ENCODE peak calls at places on chromosome 4, in eight cellular contexts. One of them, this sample, is unnamed.

GRCh38 chr4:87011340-87012034 is 76.7 kb downstream of the AFF1 start:
- DNase-seq in endothelial cell of umbilical vein: peak
- DNase-seq in sigmoid colon: no peak
- DNase-seq in BJ: peak
- DNase-seq in gastrocnemius medialis: peak
- DNase-seq in neural crest cell: no peak
- DNase-seq in kidney: no peak
- DNase-seq in IMR-90: peak
- DNase-seq in this sample: no peak

GRCh38 chr4:101682946-101683345 is 107.6 kb upstream of the BANK1 start:
- DNase-seq in endothelial cell of umbilical vein: no peak
- DNase-seq in sigmoid colon: no peak
- DNase-seq in BJ: no peak
- DNase-seq in gastrocnemius medialis: no peak
- DNase-seq in neural crest cell: no peak
- DNase-seq in kidney: no peak
- DNase-seq in IMR-90: no peak
- DNase-seq in this sample: no peak

GRCh38 chr4:14059006-14059405 is 431.5 kb upstream of the BOD1L1 start:
- DNase-seq in endothelial cell of umbilical vein: no peak
- DNase-seq in sigmoid colon: no peak
- DNase-seq in BJ: no peak
- DNase-seq in gastrocnemius medialis: no peak
- DNase-seq in neural crest cell: no peak
- DNase-seq in kidney: no peak
- DNase-seq in IMR-90: peak
- DNase-seq in this sample: no peak

GRCh38 chr4:4585012-4585670 is 43.3 kb upstream of the STX18 start:
- DNase-seq in endothelial cell of umbilical vein: no peak
- DNase-seq in sigmoid colon: no peak
- DNase-seq in BJ: peak
- DNase-seq in gastrocnemius medialis: no peak
- DNase-seq in neural crest cell: no peak
- DNase-seq in kidney: no peak
- DNase-seq in IMR-90: peak
- DNase-seq in this sample: no peak

GRCh38 chr4:37976991-37977470 is 16.8 kb downstream of the PTTG2 start:
- DNase-seq in endothelial cell of umbilical vein: peak
- DNase-seq in sigmoid colon: peak
- DNase-seq in BJ: no peak
- DNase-seq in gastrocnemius medialis: peak
- DNase-seq in neural crest cell: peak
- DNase-seq in kidney: peak
- DNase-seq in IMR-90: peak
- DNase-seq in this sample: peak

GRCh38 chr4:71765349-71765748 is 18.5 kb downstream of the GC start:
- DNase-seq in endothelial cell of umbilical vein: no peak
- DNase-seq in sigmoid colon: no peak
- DNase-seq in BJ: no peak
- DNase-seq in gastrocnemius medialis: no peak
- DNase-seq in neural crest cell: no peak
- DNase-seq in kidney: no peak
- DNase-seq in IMR-90: peak
- DNase-seq in this sample: no peak

GRCh38 chr4:186116698-186117097 is 12.2 kb downstream of the FAM149A start:
- DNase-seq in endothelial cell of umbilical vein: no peak
- DNase-seq in sigmoid colon: no peak
- DNase-seq in BJ: no peak
- DNase-seq in gastrocnemius medialis: no peak
- DNase-seq in neural crest cell: no peak
- DNase-seq in kidney: no peak
- DNase-seq in IMR-90: no peak
- DNase-seq in this sample: no peak

GRCh38 chr4:7654550-7655266 is 220.0 kb upstream of the PSAPL1 start:
- DNase-seq in endothelial cell of umbilical vein: no peak
- DNase-seq in sigmoid colon: no peak
- DNase-seq in BJ: no peak
- DNase-seq in gastrocnemius medialis: no peak
- DNase-seq in neural crest cell: no peak
- DNase-seq in kidney: peak
- DNase-seq in IMR-90: no peak
- DNase-seq in this sample: no peak

GRCh38 chr4:80197132-80197573 is at the start of gene PRDM8:
- DNase-seq in endothelial cell of umbilical vein: no peak
- DNase-seq in sigmoid colon: peak
- DNase-seq in BJ: no peak
- DNase-seq in gastrocnemius medialis: no peak
- DNase-seq in neural crest cell: no peak
- DNase-seq in kidney: peak
- DNase-seq in IMR-90: peak
- DNase-seq in this sample: peak

GRCh38 chr4:150078041-150078995 is at the start of gene DCLK2:
- DNase-seq in endothelial cell of umbilical vein: peak
- DNase-seq in sigmoid colon: peak
- DNase-seq in BJ: peak
- DNase-seq in gastrocnemius medialis: peak
- DNase-seq in neural crest cell: peak
- DNase-seq in kidney: peak
- DNase-seq in IMR-90: peak
- DNase-seq in this sample: peak

GRCh38 chr4:185837415-185838103 is 25.6 kb upstream of the SORBS2 start:
- DNase-seq in endothelial cell of umbilical vein: peak
- DNase-seq in sigmoid colon: no peak
- DNase-seq in BJ: no peak
- DNase-seq in gastrocnemius medialis: no peak
- DNase-seq in neural crest cell: no peak
- DNase-seq in kidney: no peak
- DNase-seq in IMR-90: peak
- DNase-seq in this sample: no peak

GRCh38 chr4:8766610-8767009 is 105.0 kb downstream of the HMX1 start:
- DNase-seq in endothelial cell of umbilical vein: no peak
- DNase-seq in sigmoid colon: peak
- DNase-seq in BJ: no peak
- DNase-seq in gastrocnemius medialis: no peak
- DNase-seq in neural crest cell: no peak
- DNase-seq in kidney: peak
- DNase-seq in IMR-90: no peak
- DNase-seq in this sample: no peak

GRCh38 chr4:89171176-89171575 is 59.8 kb downstream of the TIGD2 start:
- DNase-seq in endothelial cell of umbilical vein: no peak
- DNase-seq in sigmoid colon: no peak
- DNase-seq in BJ: no peak
- DNase-seq in gastrocnemius medialis: no peak
- DNase-seq in neural crest cell: no peak
- DNase-seq in kidney: no peak
- DNase-seq in IMR-90: no peak
- DNase-seq in this sample: no peak

GRCh38 chr4:117267317-117267716 is 181.9 kb upstream of the TRAM1L1 start:
- DNase-seq in endothelial cell of umbilical vein: no peak
- DNase-seq in sigmoid colon: no peak
- DNase-seq in BJ: no peak
- DNase-seq in gastrocnemius medialis: no peak
- DNase-seq in neural crest cell: no peak
- DNase-seq in kidney: no peak
- DNase-seq in IMR-90: no peak
- DNase-seq in this sample: no peak

GRCh38 chr4:74161676-74162450 is 3.9 kb downstream of the MTHFD2L start:
- DNase-seq in endothelial cell of umbilical vein: no peak
- DNase-seq in sigmoid colon: no peak
- DNase-seq in BJ: no peak
- DNase-seq in gastrocnemius medialis: no peak
- DNase-seq in neural crest cell: no peak
- DNase-seq in kidney: no peak
- DNase-seq in IMR-90: peak
- DNase-seq in this sample: no peak

GRCh38 chr4:107453231-107453630 is 266.8 kb downstream of the PAPSS1 start:
- DNase-seq in endothelial cell of umbilical vein: peak
- DNase-seq in sigmoid colon: no peak
- DNase-seq in BJ: no peak
- DNase-seq in gastrocnemius medialis: no peak
- DNase-seq in neural crest cell: no peak
- DNase-seq in kidney: no peak
- DNase-seq in IMR-90: no peak
- DNase-seq in this sample: no peak

GRCh38 chr4:52976523-52977230 is 114.6 kb downstream of the RASL11B start:
- DNase-seq in endothelial cell of umbilical vein: peak
- DNase-seq in sigmoid colon: no peak
- DNase-seq in BJ: no peak
- DNase-seq in gastrocnemius medialis: no peak
- DNase-seq in neural crest cell: no peak
- DNase-seq in kidney: no peak
- DNase-seq in IMR-90: no peak
- DNase-seq in this sample: no peak

GRCh38 chr4:100075056-100075455 is 115.2 kb downstream of the DDIT4L start:
- DNase-seq in endothelial cell of umbilical vein: no peak
- DNase-seq in sigmoid colon: no peak
- DNase-seq in BJ: no peak
- DNase-seq in gastrocnemius medialis: no peak
- DNase-seq in neural crest cell: no peak
- DNase-seq in kidney: no peak
- DNase-seq in IMR-90: no peak
- DNase-seq in this sample: no peak

GRCh38 chr4:102503831-102504786 is 3.0 kb downstream of the NFKB1 start:
- DNase-seq in endothelial cell of umbilical vein: no peak
- DNase-seq in sigmoid colon: no peak
- DNase-seq in BJ: no peak
- DNase-seq in gastrocnemius medialis: no peak
- DNase-seq in neural crest cell: no peak
- DNase-seq in kidney: no peak
- DNase-seq in IMR-90: no peak
- DNase-seq in this sample: no peak

GRCh38 chr4:37604464-37604863 is 81.7 kb downstream of the RELL1 start:
- DNase-seq in endothelial cell of umbilical vein: peak
- DNase-seq in sigmoid colon: no peak
- DNase-seq in BJ: no peak
- DNase-seq in gastrocnemius medialis: no peak
- DNase-seq in neural crest cell: no peak
- DNase-seq in kidney: no peak
- DNase-seq in IMR-90: peak
- DNase-seq in this sample: no peak

GRCh38 chr4:182835006-182835740 is 82.0 kb downstream of the DCTD start:
- DNase-seq in endothelial cell of umbilical vein: no peak
- DNase-seq in sigmoid colon: peak
- DNase-seq in BJ: no peak
- DNase-seq in gastrocnemius medialis: no peak
- DNase-seq in neural crest cell: no peak
- DNase-seq in kidney: no peak
- DNase-seq in IMR-90: no peak
- DNase-seq in this sample: no peak
- TF ChIP-seq CTCF in endothelial cell of umbilical vein: no peak
- TF ChIP-seq CTCF in sigmoid colon: no peak
- TF ChIP-seq CTCF in BJ: no peak
- TF ChIP-seq CTCF in gastrocnemius medialis: no peak
- TF ChIP-seq CTCF in neural crest cell: no peak
- TF ChIP-seq CTCF in kidney: no peak
- TF ChIP-seq CTCF in IMR-90: no peak
- TF ChIP-seq CTCF in this sample: no peak

DNA sequence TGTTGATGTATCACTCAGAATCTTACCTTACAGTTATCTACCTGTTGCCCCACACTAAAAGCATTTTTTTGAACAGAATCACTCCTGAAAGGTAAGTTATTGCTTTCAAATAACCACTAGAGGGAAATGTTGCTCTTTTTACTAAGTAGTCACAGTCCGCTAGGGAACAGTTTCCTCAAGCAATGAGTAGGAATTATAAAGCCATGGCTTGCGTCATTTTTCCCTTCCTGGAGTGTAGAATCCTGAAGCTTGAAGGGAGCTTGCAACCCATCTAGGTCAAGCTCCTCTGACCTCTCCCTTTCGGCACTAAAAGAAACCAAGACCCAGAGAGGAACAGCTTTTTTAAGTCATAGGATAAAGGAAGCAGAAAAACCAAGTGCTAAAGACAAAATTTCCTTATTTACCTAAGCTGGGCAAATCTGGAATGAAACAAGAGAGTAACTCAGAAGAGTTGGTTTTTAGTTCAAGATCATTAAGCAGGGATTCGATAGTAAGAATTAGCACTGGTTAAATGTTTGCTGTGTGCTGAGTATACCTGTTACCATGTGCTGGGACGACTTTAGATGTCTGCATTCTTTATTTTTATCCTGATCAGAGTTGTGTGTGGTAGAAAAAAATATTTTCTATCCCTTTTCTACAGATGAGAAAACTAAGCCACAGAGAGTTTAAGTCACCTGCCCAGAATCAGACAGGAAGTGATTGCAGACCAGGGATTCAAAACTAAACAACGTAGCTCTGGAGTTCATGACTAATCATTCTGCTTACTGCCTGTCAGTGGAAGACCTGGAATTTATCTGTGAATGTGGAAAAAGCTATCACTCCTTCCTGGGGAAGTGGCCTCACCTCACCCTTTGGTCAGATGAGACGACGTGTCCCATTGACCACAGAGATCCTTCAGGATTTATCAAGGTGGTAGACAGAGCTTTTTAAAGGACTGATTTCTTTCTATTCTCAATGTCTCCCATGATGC is 631.5 kb downstream of the RAB28 start:
- DNase-seq in endothelial cell of umbilical vein: peak
- DNase-seq in sigmoid colon: no peak
- DNase-seq in BJ: peak
- DNase-seq in gastrocnemius medialis: no peak
- DNase-seq in neural crest cell: no peak
- DNase-seq in kidney: no peak
- DNase-seq in IMR-90: peak
- DNase-seq in this sample: peak
- TF ChIP-seq CTCF in endothelial cell of umbilical vein: no peak
- TF ChIP-seq CTCF in sigmoid colon: peak
- TF ChIP-seq CTCF in BJ: peak
- TF ChIP-seq CTCF in gastrocnemius medialis: peak
- TF ChIP-seq CTCF in neural crest cell: peak
- TF ChIP-seq CTCF in kidney: peak
- TF ChIP-seq CTCF in IMR-90: peak
- TF ChIP-seq CTCF in this sample: peak

GRCh38 chr4:105991726-105992125 is 96.5 kb downstream of the NPNT start:
- DNase-seq in endothelial cell of umbilical vein: peak
- DNase-seq in sigmoid colon: no peak
- DNase-seq in BJ: no peak
- DNase-seq in gastrocnemius medialis: no peak
- DNase-seq in neural crest cell: no peak
- DNase-seq in kidney: no peak
- DNase-seq in IMR-90: no peak
- DNase-seq in this sample: no peak
- TF ChIP-seq CTCF in endothelial cell of umbilical vein: no peak
- TF ChIP-seq CTCF in sigmoid colon: no peak
- TF ChIP-seq CTCF in BJ: no peak
- TF ChIP-seq CTCF in gastrocnemius medialis: no peak
- TF ChIP-seq CTCF in neural crest cell: no peak
- TF ChIP-seq CTCF in kidney: no peak
- TF ChIP-seq CTCF in IMR-90: no peak
- TF ChIP-seq CTCF in this sample: no peak

DNA sequence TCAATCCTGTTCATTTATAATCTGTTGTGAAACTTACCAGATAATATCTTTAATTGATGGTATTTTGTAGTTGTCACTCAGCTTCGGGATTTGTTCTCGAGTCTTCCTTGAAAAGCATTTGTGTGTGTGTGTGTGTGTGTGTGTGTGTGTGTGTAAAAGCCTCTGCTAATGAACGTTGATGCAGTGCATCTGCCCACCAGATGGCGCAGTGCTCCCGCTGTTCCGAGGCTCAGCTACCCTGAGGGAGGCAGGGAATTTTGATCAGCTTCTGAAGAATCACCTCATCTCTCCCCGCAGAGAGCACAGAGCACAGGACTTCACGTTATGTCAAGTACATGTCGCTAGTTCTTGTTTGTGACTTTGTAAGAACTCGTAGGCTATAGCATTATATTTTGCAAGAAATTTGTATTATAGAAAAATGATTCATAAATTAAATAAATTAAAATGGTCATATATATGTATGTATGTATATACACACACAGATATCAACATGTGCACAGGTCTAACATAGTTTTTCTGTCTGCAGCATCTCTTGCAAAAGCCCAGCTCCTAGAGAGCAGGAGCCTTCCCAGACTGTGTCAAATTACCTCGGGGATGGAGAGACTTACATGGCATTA is 316.7 kb upstream of the IGFBP7 start:
- DNase-seq in endothelial cell of umbilical vein: peak
- DNase-seq in sigmoid colon: no peak
- DNase-seq in BJ: no peak
- DNase-seq in gastrocnemius medialis: no peak
- DNase-seq in neural crest cell: peak
- DNase-seq in kidney: peak
- DNase-seq in IMR-90: peak
- DNase-seq in this sample: peak
- TF ChIP-seq CTCF in endothelial cell of umbilical vein: peak
- TF ChIP-seq CTCF in sigmoid colon: peak
- TF ChIP-seq CTCF in BJ: peak
- TF ChIP-seq CTCF in gastrocnemius medialis: peak
- TF ChIP-seq CTCF in neural crest cell: peak
- TF ChIP-seq CTCF in kidney: peak
- TF ChIP-seq CTCF in IMR-90: peak
- TF ChIP-seq CTCF in this sample: peak

This sample was measured in nephron progenitor cell.